ENCODE peak calls at places on chromosomes 11 and 22, in seven cellular contexts. R is bronchial epithelial cell, C is choroid plexus epithelial cell, H is right atrium auricular region, S is endothelial cell of umbilical vein, I is heart right ventricle, N is AG04450. U is an unnamed sample.

GRCh38 chr11:95445746-95446333 is 214.8 kb upstream of the SESN3 start:
- DNase-seq in S (no peak), H (no peak), N (no peak), C (no peak), I (no peak), R (no peak), U (no peak)

GRCh38 chr22:27844656-27845602 is 43.4 kb upstream of the MN1 start:
- DNase-seq in C (no peak), S (no peak), I (no peak), H (peak; percentile 55), N (no peak), R (no peak), U (no peak)

GRCh38 chr22:36197601-36198146 is 3.9 kb downstream of the APOL4 start:
- DNase-seq in R (no peak), H (no peak), I (peak; percentile 50), N (no peak), S (no peak), C (no peak), U (no peak)

GRCh38 chr11:80815752-80816453 is 1375.1 kb upstream of the TENM4 start:
- DNase-seq in I (no peak), R (peak; percentile 70), S (peak; percentile 81), H (no peak), N (no peak), C (peak; percentile 5), U (no peak)

GRCh38 chr22:24728790-24729637 is 45.5 kb downstream of the PIWIL3 start:
- DNase-seq in N (peak; percentile 44), S (peak; percentile 80), R (peak; percentile 11), H (peak; percentile 72), I (peak; percentile 70), C (peak; percentile 94), U (peak; percentile 7)

GRCh38 chr11:18172686-18173085 is at the start of gene MRGPRX4:
- DNase-seq in N (no peak), R (no peak), I (no peak), H (no peak), S (no peak), C (no peak), U (no peak)

GRCh38 chr11:17560281-17561110 is 13.4 kb downstream of the OTOG start:
- DNase-seq in S (no peak), I (no peak), R (no peak), H (no peak), C (no peak), N (no peak), U (no peak)

GRCh38 chr11:18368236-18368635 is 26.1 kb upstream of the LDHA start:
- DNase-seq in H (no peak), C (peak; percentile 56), N (no peak), I (no peak), R (peak; percentile 74), S (no peak), U (peak; percentile 34)

GRCh38 chr11:128878455-128878854 is 11.4 kb upstream of the KCNJ1 start:
- DNase-seq in C (no peak), R (no peak), S (no peak), H (no peak), N (no peak), I (no peak), U (no peak)

GRCh38 chr11:43904737-43905515 is 24.3 kb downstream of the ALKBH3 start:
- DNase-seq in R (peak; percentile 88), S (peak; percentile 64), I (no peak), N (no peak), C (peak; percentile 88), H (no peak), U (peak; percentile 82)

GRCh38 chr22:22068657-22069056 is 86.1 kb upstream of the TOP3B start:
- DNase-seq in H (no peak), N (no peak), S (no peak), C (no peak), R (no peak), I (no peak), U (no peak)

GRCh38 chr11:26134481-26135355 is 197.2 kb upstream of the ANO3 start:
- DNase-seq in C (peak; percentile 60), N (no peak), S (peak; percentile 7), R (peak; percentile 35), H (no peak), I (no peak), U (peak; percentile 24)

GRCh38 chr22:19766235-19766505 is 5.6 kb downstream of the TBX1 start:
- DNase-seq in R (no peak), H (no peak), N (no peak), C (no peak), I (no peak), S (no peak), U (no peak)

GRCh38 chr11:75524576-75525432 is 937 bp downstream of the GDPD5 start:
- DNase-seq in N (no peak), C (no peak), R (no peak), I (no peak), H (no peak), S (peak; percentile 23), U (peak; percentile 40)

GRCh38 chr22:46458525-46458924 is 78.9 kb downstream of the CELSR1 start:
- DNase-seq in N (no peak), C (no peak), I (no peak), S (no peak), H (no peak), R (no peak), U (no peak)

GRCh38 chr22:45804986-45805325 is 133.3 kb downstream of the ATXN10 start:
- DNase-seq in H (no peak), N (peak; percentile 92), S (peak; percentile 12), R (peak; percentile 97), I (no peak), C (peak; percentile 98), U (peak; percentile 97)

GRCh38 chr22:46070722-46071450 is 79.4 kb upstream of the PPARA start:
- DNase-seq in R (no peak), C (peak; percentile 60), N (no peak), H (no peak), I (no peak), S (peak; percentile 57), U (no peak)

DNA sequence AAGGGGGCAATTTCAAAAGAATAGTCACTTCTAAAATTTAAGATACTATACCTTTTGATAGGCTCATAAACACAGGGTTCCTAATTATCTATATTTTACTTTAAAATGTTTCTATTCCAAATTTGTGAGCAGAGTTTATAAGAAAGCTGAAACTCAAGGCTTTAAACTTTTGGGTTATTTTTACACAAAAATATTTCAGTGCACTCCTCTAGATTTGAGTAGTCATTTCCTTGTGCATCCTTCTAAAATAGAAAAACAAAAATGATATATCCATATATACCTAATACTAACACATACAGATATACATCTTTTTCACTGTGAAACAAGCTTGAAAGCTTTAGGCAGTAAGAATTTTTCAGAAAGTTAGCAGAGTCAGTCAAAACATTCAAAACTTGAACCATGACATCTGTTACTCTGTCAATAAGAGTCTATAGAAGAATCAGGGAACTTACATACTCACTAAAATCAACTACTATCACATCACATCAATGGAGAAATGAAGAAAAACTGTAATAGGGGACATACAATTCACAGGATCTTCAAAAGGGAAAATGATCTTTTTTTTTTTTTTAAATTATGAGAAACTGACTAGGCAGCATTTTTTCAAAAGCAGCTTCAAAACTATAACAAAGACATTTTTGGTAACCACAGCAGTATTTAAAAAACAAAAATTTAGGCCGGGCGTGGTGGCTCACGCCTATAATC is 5.1 kb downstream of the PHF21A start:
- DNase-seq in C (no peak), H (no peak), N (no peak), I (no peak), S (no peak), R (no peak), U (no peak)
- H3K4me3 ChIP-seq in C (no peak overlapping the region), H (no peak overlapping the region), N (no peak overlapping the region), I (no peak overlapping the region), S (no peak overlapping the region), R (no peak overlapping the region), U (no peak overlapping the region)

DNA sequence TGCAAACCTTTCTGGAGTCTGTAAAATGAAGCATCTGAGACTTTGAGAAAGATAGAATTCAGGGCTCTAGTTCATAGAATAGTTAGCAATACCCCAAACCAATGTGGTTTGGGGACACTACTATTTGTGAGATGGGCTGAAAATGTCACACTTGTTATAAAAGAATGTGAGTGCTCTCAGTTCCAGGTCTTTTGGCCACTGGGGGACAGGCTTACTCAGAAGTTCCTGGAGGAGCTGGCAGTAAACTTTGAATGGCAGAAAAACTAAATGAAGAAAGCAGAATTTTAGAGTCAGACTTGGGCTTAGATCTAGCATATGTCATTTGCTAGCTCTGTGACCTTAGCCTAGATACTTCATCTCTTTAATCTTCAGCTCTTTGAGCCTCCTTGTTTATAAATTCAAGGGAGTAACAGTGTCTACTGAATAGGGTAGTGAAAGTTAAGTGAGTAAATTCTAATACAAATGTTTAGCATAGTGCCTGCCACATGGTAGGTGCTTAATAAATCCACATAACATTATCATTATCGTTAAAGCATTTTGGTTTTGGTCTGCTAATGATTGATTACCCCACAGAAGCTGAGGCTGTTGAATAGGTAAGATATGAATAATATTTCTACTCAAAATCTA is 3.7 kb downstream of the LYVE1 start:
- DNase-seq in H (no peak), I (no peak), R (no peak), C (peak; percentile 56), N (no peak), S (peak; percentile 49), U (peak; percentile 23)
- TF ChIP-seq CTCF in H (no peak), I (peak; percentile 7), R (peak; percentile 40), C (peak; percentile 64), N (peak; percentile 36), S (peak; percentile 51), U (peak; percentile 31)

DNA sequence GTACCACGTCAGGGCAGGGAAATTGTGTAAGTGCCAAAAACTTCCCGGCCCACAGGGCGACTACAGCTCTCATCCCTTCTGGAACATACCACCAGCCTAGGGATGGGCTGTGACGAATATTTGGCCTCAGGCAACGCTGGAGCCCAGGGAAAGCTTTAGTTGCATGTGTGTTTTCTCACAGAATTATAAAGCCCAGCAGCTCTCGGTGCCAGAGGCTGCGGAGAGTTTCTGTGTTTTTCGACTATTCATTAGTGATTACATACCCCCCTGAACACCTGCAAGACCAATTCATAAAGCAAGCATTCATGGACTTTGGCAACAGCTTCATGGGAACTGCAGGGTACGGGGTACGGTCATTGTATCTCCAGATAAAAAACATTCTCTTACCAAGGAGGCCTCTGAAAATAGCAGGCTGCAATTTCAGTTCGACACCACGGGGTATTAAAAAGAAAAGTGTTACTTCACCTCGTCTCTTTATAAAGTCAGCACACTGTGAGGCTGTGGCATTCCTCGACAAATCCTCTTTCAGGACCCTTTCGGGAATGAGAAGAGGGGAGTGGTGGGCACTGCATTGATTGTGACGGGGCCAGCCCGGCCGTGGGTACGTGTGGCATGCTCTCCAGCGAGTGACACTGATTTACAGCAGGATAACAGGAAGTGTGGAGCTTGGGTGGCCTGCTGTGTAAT is 243.6 kb upstream of the SORL1-AS1 start:
- DNase-seq in I (peak; percentile 38), H (no peak), S (no peak), C (peak; percentile 30), R (no peak), N (no peak), U (no peak)
- H3K4me3 ChIP-seq in I (peak overlapping the region; percentile 18), H (no peak overlapping the region), S (no peak overlapping the region), C (no peak overlapping the region), R (no peak overlapping the region), N (no peak overlapping the region), U (no peak overlapping the region)

GRCh38 chr11:74307409-74307808 is 4.0 kb downstream of the P4HA3 start:
- DNase-seq in C (peak; percentile 85), S (peak; percentile 68), H (no peak), I (peak; percentile 14), R (no peak), N (no peak), U (peak; percentile 76)

GRCh38 chr11:74306440-74307175 is 4.8 kb downstream of the P4HA3 start:
- DNase-seq in C (no peak), I (no peak), S (peak; percentile 37), H (no peak), N (no peak), R (no peak), U (peak; percentile 69)

GRCh38 chr11:74312321-74312720 is 881 bp upstream of the P4HA3 start:
- DNase-seq in I (no peak), N (no peak), C (no peak), R (peak; percentile 57), H (no peak), S (no peak), U (peak; percentile 20)

GRCh38 chr11:74310857-74311256 is 583 bp downstream of the P4HA3 start:
- DNase-seq in C (no peak), S (no peak), H (no peak), N (no peak), I (no peak), R (no peak), U (no peak)

GRCh38 chr11:74311352-74311926 is at the start of gene P4HA3:
- DNase-seq in I (peak; percentile 52), H (no peak), R (peak; percentile 21), C (peak; percentile 55), S (peak; percentile 78), N (no peak), U (peak; percentile 44)
- TF ChIP-seq CTCF in I (no peak), H (no peak), R (peak; percentile 10), C (no peak), S (peak; percentile 21), N (no peak), U (no peak)